ENCODE peak calls at places on chromosomes 12 and 14, in seven cellular contexts. J is immature natural killer cell; I is left ventricle myocardium inferior; Q is effector memory CD8-positive, alpha-beta T cell; A is frontal cortex; O is activated CD4-positive, CD25-positive, alpha-beta regulatory T cell; S is stimulated activated CD4-positive, alpha-beta T cell treated with anti-CD3 and anti-CD28 coated beads, Interleukin-12 subunit alpha, Interleukin-12 subunit beta, amount 100 ng/mL, for 4 hours. V is an unnamed sample.

GRCh38 chr12:116434155-116435065 is 124.8 kb upstream of the MAP1LC3B2 start:
- DNase-seq in S (no peak), A (peak), I (peak), O (no peak), Q (no peak), J (no peak), V (peak)

GRCh38 chr14:22218729-22219128 is 370.3 kb downstream of the DAD1 start:
- DNase-seq in Q (no peak), J (peak), S (no peak), O (no peak), I (no peak), A (no peak), V (no peak)

GRCh38 chr12:67355428-67356385 is 86.5 kb downstream of the CAND1 start:
- DNase-seq in Q (peak), I (no peak), J (peak), A (peak), O (no peak), S (no peak), V (peak)

GRCh38 chr14:69673578-69674305 is 62.3 kb downstream of the SUSD6 start:
- DNase-seq in A (no peak), J (no peak), O (no peak), I (no peak), Q (no peak), S (no peak), V (no peak)

GRCh38 chr12:124024263-124024678 is 51.3 kb downstream of the ZNF664 start:
- DNase-seq in J (no peak), I (no peak), A (no peak), O (no peak), Q (no peak), S (no peak), V (no peak)

GRCh38 chr14:33347816-33348215 is 409.1 kb downstream of the NPAS3 start:
- DNase-seq in O (no peak), S (no peak), Q (no peak), J (no peak), A (no peak), I (no peak), V (peak)

GRCh38 chr12:124566181-124567034 is 1.0 kb downstream of the NCOR2 start:
- DNase-seq in I (peak), S (peak), A (peak), J (peak), O (peak), Q (peak), V (peak)

GRCh38 chr12:62848418-62848817 is 86.5 kb downstream of the PPM1H start:
- DNase-seq in S (no peak), A (peak), J (no peak), O (no peak), I (no peak), Q (no peak), V (peak)

GRCh38 chr14:64760146-64760755 is 56.0 kb downstream of the PLEKHG3 start:
- DNase-seq in A (no peak), Q (peak), J (peak), S (peak), I (no peak), O (peak), V (peak)

GRCh38 chr12:52513736-52514135 is 6.5 kb downstream of the KRT5 start:
- DNase-seq in Q (no peak), J (no peak), S (no peak), A (no peak), I (no peak), O (no peak), V (no peak)

GRCh38 chr12:563250-563781 is 99.9 kb downstream of the NINJ2 start:
- DNase-seq in S (no peak), A (no peak), O (no peak), I (no peak), J (peak), Q (peak), V (no peak)

GRCh38 chr12:7994731-7995205 is 37.7 kb upstream of the FOXJ2 start:
- DNase-seq in Q (no peak), J (no peak), A (no peak), O (no peak), S (no peak), I (no peak), V (peak)

GRCh38 chr12:124646385-124647230 is 79.2 kb upstream of the NCOR2 start:
- DNase-seq in I (no peak), O (no peak), J (peak), A (no peak), Q (no peak), S (peak), V (no peak)

GRCh38 chr14:68682166-68683103 is 110.4 kb downstream of the ZFP36L1 start:
- DNase-seq in Q (no peak), A (no peak), J (no peak), I (no peak), O (no peak), S (no peak), V (peak)

GRCh38 chr12:75208851-75209781 is 523 bp downstream of the KCNC2 start:
- DNase-seq in A (no peak), O (no peak), S (no peak), Q (no peak), J (no peak), I (no peak), V (peak)

GRCh38 chr12:26789731-26790644 is 43.0 kb downstream of the ITPR2 start:
- DNase-seq in I (no peak), O (no peak), S (no peak), A (no peak), Q (no peak), J (no peak), V (peak)

GRCh38 chr12:2959508-2960431 is 573 bp downstream of the TEAD4 start:
- DNase-seq in J (no peak), A (peak), S (peak), O (no peak), Q (no peak), I (peak), V (peak)

GRCh38 chr12:89621511-89621910 is 87.1 kb downstream of the ATP2B1 start:
- DNase-seq in I (no peak), A (no peak), J (no peak), O (no peak), Q (no peak), S (no peak), V (peak)

GRCh38 chr14:24051162-24051788 is 534 bp upstream of the CARMIL3 start:
- DNase-seq in S (no peak), Q (no peak), J (no peak), O (no peak), I (no peak), A (peak), V (no peak)

GRCh38 chr12:51955702-51956101 is 4.2 kb downstream of the ACVR1B start:
- DNase-seq in S (no peak), A (no peak), I (no peak), O (no peak), Q (no peak), J (no peak), V (no peak)

GRCh38 chr14:20436363-20436755 is 393 bp upstream of the KLHL33 start:
- DNase-seq in I (no peak), O (no peak), J (no peak), Q (no peak), A (no peak), S (no peak), V (peak)

GRCh38 chr14:101595887-101596721 is 34.8 kb downstream of the DIO3 start:
- DNase-seq in J (peak), O (peak), A (no peak), S (peak), I (peak), Q (no peak), V (no peak)

GRCh38 chr14:26204954-26205479 is 392.8 kb downstream of the NOVA1 start:
- DNase-seq in O (no peak), J (no peak), S (no peak), Q (no peak), A (peak), I (peak), V (peak)

GRCh38 chr12:131803995-131804521 is 24.1 kb upstream of the MMP17 start:
- DNase-seq in J (no peak), A (no peak), Q (no peak), S (no peak), I (no peak), O (no peak), V (peak)

GRCh38 chr14:99475179-99475578 is 5.5 kb downstream of the SETD3 start:
- DNase-seq in I (no peak), S (no peak), A (no peak), O (no peak), J (no peak), Q (no peak), V (peak)

V was measured in fibroblast of lung.